ENCODE peak calls at places on chromosomes 5 and 9, in five cellular contexts. O is EL, M is AG04450, Z is kidney tubule cell, U is NCI-H460. H is an unnamed sample.

GRCh38 chr5:176608937-176609723 is 826 bp downstream of the GPRIN1 start:
- DNase-seq in O (peak), M (no peak), Z (peak), U (no peak), H (no peak)

GRCh38 chr9:137406876-137407589 is 15.9 kb downstream of the EXD3 start:
- DNase-seq in O (peak), M (no peak), Z (peak), U (peak), H (peak)

GRCh38 chr9:98912450-98912849 is 31.3 kb upstream of the COL15A1 start:
- DNase-seq in O (no peak), M (no peak), Z (no peak), U (no peak), H (no peak)

GRCh38 chr5:157331807-157332206 is 65.9 kb downstream of the CYFIP2 start:
- DNase-seq in O (no peak), M (no peak), Z (no peak), U (no peak), H (no peak)

GRCh38 chr5:38547257-38547656 is 9.2 kb downstream of the LIFR start:
- DNase-seq in O (no peak), M (no peak), Z (no peak), U (no peak), H (no peak)

GRCh38 chr9:119601632-119602031 is 232.4 kb upstream of the BRINP1 start:
- DNase-seq in O (no peak), M (no peak), Z (no peak), U (no peak), H (no peak)

GRCh38 chr5:885127-885442 is 7.5 kb downstream of the BRD9 start:
- DNase-seq in O (no peak), M (no peak), Z (no peak), U (no peak), H (no peak)

GRCh38 chr5:72082048-72082447 is 25.2 kb upstream of the MAP1B start:
- DNase-seq in O (no peak), M (no peak), Z (no peak), U (no peak), H (no peak)

GRCh38 chr9:99635032-99635431 is 186.7 kb upstream of the NR4A3 start:
- DNase-seq in O (peak), M (no peak), Z (no peak), U (no peak), H (no peak)

GRCh38 chr5:77632526-77633268 is 5.8 kb downstream of the OTP start:
- DNase-seq in O (no peak), M (no peak), Z (no peak), U (no peak), H (no peak)

GRCh38 chr5:170896779-170897178 is 35.0 kb downstream of the RANBP17 start:
- DNase-seq in O (peak), M (no peak), Z (no peak), U (peak), H (peak)

GRCh38 chr5:7015586-7016256 is 302.5 kb downstream of the TENT4A start:
- DNase-seq in O (no peak), M (no peak), Z (no peak), U (no peak), H (peak)

GRCh38 chr9:124183772-124184171 is 74.0 kb upstream of the NEK6 start:
- DNase-seq in O (no peak), M (no peak), Z (no peak), U (no peak), H (no peak)

GRCh38 chr9:126474786-126475485 is 138.8 kb upstream of the LMX1B start:
- DNase-seq in O (peak), M (no peak), Z (no peak), U (no peak), H (peak)

GRCh38 chr9:34797367-34797766 is 87.4 kb upstream of the CCL21 start:
- DNase-seq in O (no peak), M (no peak), Z (no peak), U (no peak), H (no peak)

GRCh38 chr9:125544988-125545651 is 161.9 kb downstream of the MAPKAP1 start:
- DNase-seq in O (peak), M (peak), Z (no peak), U (no peak), H (no peak)

GRCh38 chr5:176406436-176407052 is 9.8 kb downstream of the CLTB start:
- DNase-seq in O (no peak), M (no peak), Z (no peak), U (no peak), H (no peak)

GRCh38 chr5:987761-988160 is 20.8 kb upstream of the NKD2 start:
- DNase-seq in O (no peak), M (no peak), Z (no peak), U (no peak), H (no peak)

GRCh38 chr9:130426883-130427282 is 17.9 kb upstream of the ASS1 start:
- DNase-seq in O (peak), M (no peak), Z (peak), U (peak), H (peak)

GRCh38 chr9:129026442-129027223 is 1.5 kb downstream of the SH3GLB2 start:
- DNase-seq in O (peak), M (no peak), Z (peak), U (peak), H (no peak)

GRCh38 chr5:143311955-143312354 is 91.5 kb downstream of the NR3C1 start:
- DNase-seq in O (peak), M (no peak), Z (no peak), U (no peak), H (no peak)

GRCh38 chr9:98007251-98007928 is 24.2 kb downstream of the ANP32B start:
- DNase-seq in O (no peak), M (no peak), Z (peak), U (no peak), H (peak)

GRCh38 chr5:79357401-79357800 is 121.5 kb downstream of the JMY start:
- DNase-seq in O (peak), M (no peak), Z (no peak), U (no peak), H (no peak)

GRCh38 chr5:148981353-148981752 is 81.5 kb downstream of the SH3TC2 start:
- DNase-seq in O (no peak), M (no peak), Z (no peak), U (no peak), H (no peak)

GRCh38 chr9:130866474-130866965 is 30.1 kb downstream of the QRFP start:
- DNase-seq in O (peak), M (peak), Z (peak), U (peak), H (peak)

GRCh38 chr5:128052764-128053163 is 30.8 kb upstream of the SLC12A2 start:
- DNase-seq in O (no peak), M (no peak), Z (no peak), U (no peak), H (no peak)

GRCh38 chr9:86287013-86287412 is 4.7 kb upstream of the ISCA1 start:
- DNase-seq in O (peak), M (no peak), Z (peak), U (peak), H (peak)

H was measured in A549.